ENCODE peak calls at places on chromosomes 4 and X, in eight cellular contexts. D is substantia nigra; J is stimulated activated CD4-positive, alpha-beta T cell treated with anti-CD3 and anti-CD28 coated beads, Interleukin-2, amount 100 ng/mL, for 48 hours; B is NCI-H460; U is ACHN; S is right cardiac atrium; R is AG20443; L is epithelial cell of prostate. I is an unnamed sample.

GRCh38 chr4:19304028-19304427 is 947.7 kb upstream of the SLIT2 start:
- DNase-seq in D (no peak), J (no peak), B (no peak), U (no peak), S (no peak), R (no peak), L (no peak), I (no peak)

GRCh38 chrX:107716045-107716684 is 59.4 kb downstream of the TSC22D3 start:
- DNase-seq in D (peak; percentile 23), J (no peak), B (no peak), U (no peak), S (peak; percentile 22), R (peak; percentile 56), L (no peak), I (peak; percentile 60)

GRCh38 chr4:159101983-159102622 is 776 bp upstream of the RAPGEF2 start:
- DNase-seq in D (no peak), J (no peak), B (no peak), U (no peak), S (no peak), R (peak; percentile 12), L (no peak), I (no peak)

GRCh38 chr4:14035076-14035475 is 407.6 kb upstream of the BOD1L1 start:
- DNase-seq in D (no peak), J (no peak), B (no peak), U (no peak), S (no peak), R (no peak), L (no peak), I (no peak)

GRCh38 chr4:170008376-170008775 is 17.8 kb downstream of the MFAP3L start:
- DNase-seq in D (no peak), J (no peak), B (no peak), U (no peak), S (no peak), R (peak; percentile 19), L (no peak), I (no peak)

GRCh38 chr4:164197556-164197955 is 556.4 kb upstream of the SMIM31 start:
- DNase-seq in D (no peak), J (no peak), B (no peak), U (no peak), S (no peak), R (no peak), L (no peak), I (no peak)

GRCh38 chr4:76525751-76526150 is 90.7 kb downstream of the SHROOM3 start:
- DNase-seq in D (no peak), J (no peak), B (no peak), U (no peak), S (no peak), R (no peak), L (no peak), I (no peak)

GRCh38 chr4:122783301-122784215 is 43.1 kb upstream of the FGF2 start:
- DNase-seq in D (no peak), J (no peak), B (peak; percentile 73), U (peak; percentile 96), S (peak; percentile 72), R (peak; percentile 94), L (peak; percentile 37), I (peak; percentile 14)

GRCh38 chrX:44908198-44908597 is 35.2 kb downstream of the KDM6A start:
- DNase-seq in D (no peak), J (no peak), B (no peak), U (no peak), S (no peak), R (peak; percentile 9), L (no peak), I (no peak)

GRCh38 chr4:40514409-40515025 is 115.1 kb downstream of the RBM47 start:
- DNase-seq in D (no peak), J (no peak), B (no peak), U (peak; percentile 83), S (no peak), R (no peak), L (no peak), I (no peak)

GRCh38 chr4:142781114-142781513 is 65.0 kb downstream of the INPP4B start:
- DNase-seq in D (no peak), J (no peak), B (no peak), U (no peak), S (no peak), R (no peak), L (no peak), I (no peak)

GRCh38 chr4:118968006-118968405 is 79.4 kb downstream of the SYNPO2 start:
- DNase-seq in D (peak; percentile 71), J (no peak), B (no peak), U (peak; percentile 55), S (peak; percentile 41), R (peak; percentile 62), L (no peak), I (no peak)

GRCh38 chr4:173522160-173522873 is 7.7 kb downstream of the HAND2 start:
- DNase-seq in D (no peak), J (no peak), B (no peak), U (peak; percentile 63), S (peak; percentile 95), R (peak; percentile 97), L (no peak), I (peak; percentile 77)

GRCh38 chr4:88730811-88731210 is 33.2 kb upstream of the NAP1L5 start:
- DNase-seq in D (no peak), J (no peak), B (no peak), U (no peak), S (no peak), R (no peak), L (no peak), I (no peak)

GRCh38 chrX:112746812-112747630 is 67.3 kb upstream of the LHFPL1 start:
- DNase-seq in D (peak; percentile 3), J (no peak), B (no peak), U (no peak), S (peak; percentile 17), R (peak; percentile 17), L (no peak), I (no peak)

GRCh38 chr4:184612089-184612488 is 37.2 kb downstream of the CASP3 start:
- DNase-seq in D (no peak), J (no peak), B (no peak), U (no peak), S (no peak), R (no peak), L (no peak), I (no peak)

GRCh38 chr4:173698557-173699262 is 168.7 kb upstream of the HAND2 start:
- DNase-seq in D (no peak), J (no peak), B (no peak), U (no peak), S (peak; percentile 57), R (peak; percentile 7), L (no peak), I (no peak)

GRCh38 chr4:67465032-67465762 is 80.1 kb downstream of the CENPC start:
- DNase-seq in D (no peak), J (no peak), B (no peak), U (no peak), S (no peak), R (no peak), L (no peak), I (no peak)

GRCh38 chr4:83125738-83126141 is 11.2 kb upstream of the PLAC8 start:
- DNase-seq in D (no peak), J (no peak), B (no peak), U (no peak), S (no peak), R (no peak), L (no peak), I (no peak)

GRCh38 chr4:76178296-76178695 is 30.1 kb upstream of the NUP54 start:
- DNase-seq in D (no peak), J (no peak), B (no peak), U (no peak), S (no peak), R (no peak), L (no peak), I (no peak)

GRCh38 chr4:41709844-41710481 is 38.6 kb downstream of the PHOX2B start:
- DNase-seq in D (no peak), J (no peak), B (peak; percentile 53), U (no peak), S (no peak), R (peak; percentile 29), L (peak; percentile 92), I (no peak)

GRCh38 chr4:25767877-25768475 is 94.8 kb downstream of the SEL1L3 start:
- DNase-seq in D (peak; percentile 59), J (no peak), B (peak; percentile 47), U (peak; percentile 68), S (peak; percentile 53), R (peak; percentile 83), L (no peak), I (peak; percentile 62)

GRCh38 chrX:30317308-30317707 is 8.1 kb upstream of the NR0B1 start:
- DNase-seq in D (no peak), J (no peak), B (no peak), U (no peak), S (no peak), R (no peak), L (no peak), I (no peak)

GRCh38 chr4:108787106-108787505 is 24.3 kb upstream of the ETNPPL start:
- DNase-seq in D (no peak), J (no peak), B (no peak), U (no peak), S (no peak), R (no peak), L (no peak), I (no peak)

GRCh38 chr4:7165874-7166201 is 26.5 kb upstream of the SORCS2 start:
- DNase-seq in D (no peak), J (no peak), B (no peak), U (no peak), S (no peak), R (no peak), L (no peak), I (no peak)

GRCh38 chrX:23637187-23637586 is 30.1 kb upstream of the PRDX4 start:
- DNase-seq in D (no peak), J (no peak), B (no peak), U (no peak), S (no peak), R (no peak), L (no peak), I (no peak)

GRCh38 chr4:3785292-3785565 is 19.0 kb downstream of the ADRA2C start:
- DNase-seq in D (no peak), J (no peak), B (no peak), U (no peak), S (no peak), R (no peak), L (no peak), I (no peak)

GRCh38 chrX:147912093-147912801 is 528 bp downstream of the FMR1 start:
- DNase-seq in D (peak; percentile 23), J (no peak), B (peak; percentile 24), U (peak; percentile 37), S (peak; percentile 16), R (peak; percentile 27), L (no peak), I (peak; percentile 23)

GRCh38 chr4:151226004-151226932 is 50.7 kb upstream of the PRSS48 start:
- DNase-seq in D (peak; percentile 4), J (no peak), B (no peak), U (peak; percentile 78), S (no peak), R (peak; percentile 75), L (peak; percentile 29), I (no peak)

GRCh38 chr4:153137168-153137567 is 67.1 kb upstream of the TRIM2 start:
- DNase-seq in D (no peak), J (no peak), B (peak; percentile 87), U (peak; percentile 45), S (peak; percentile 52), R (peak; percentile 94), L (no peak), I (no peak)

I was measured in nephron progenitor cell.